ENCODE peak calls at places on chromosomes 16 and 17, in eight cellular contexts. W is IMR-90; J is prostate gland; R is lower lobe of right lung; F is Peyer's patch; K is effector memory CD4-positive, alpha-beta T cell; N is CD4-positive, alpha-beta memory T cell; B is cardiac muscle cell. Z is an unnamed sample.

GRCh38 chr17:69501591-69502468 is 87.3 kb downstream of the MAP2K6 start:
- DNase-seq in J (peak; percentile 34), N (no peak), B (peak; percentile 52), K (no peak), R (no peak), F (peak; percentile 58), W (peak; percentile 90), Z (no peak)

GRCh38 chr17:75601057-75601987 is 13.7 kb downstream of the MYO15B start:
- DNase-seq in J (no peak), K (peak; percentile 38), R (peak; percentile 77), F (peak; percentile 88), W (peak; percentile 5), N (peak; percentile 62), B (peak; percentile 67), Z (peak; percentile 28)

GRCh38 chr16:74437-75318 is 2.2 kb upstream of the RHBDF1 start:
- DNase-seq in K (no peak), W (no peak), N (no peak), B (no peak), J (no peak), F (no peak), R (no peak), Z (no peak)

GRCh38 chr17:740240-741055 is 8.1 kb downstream of the TLCD3A start:
- DNase-seq in F (no peak), N (peak; percentile 66), K (no peak), B (no peak), J (no peak), R (no peak), W (no peak), Z (no peak)

GRCh38 chr16:88706965-88707871 is 915 bp downstream of the CTU2 start:
- DNase-seq in K (no peak), R (no peak), J (no peak), W (no peak), F (no peak), B (no peak), N (no peak), Z (no peak)

GRCh38 chr17:80771612-80772005 is 220.0 kb upstream of the CHMP6 start:
- DNase-seq in F (no peak), K (no peak), B (no peak), W (no peak), N (no peak), R (no peak), J (no peak), Z (no peak)

GRCh38 chr17:77709594-77709993 is 248.9 kb upstream of the TNRC6C start:
- DNase-seq in K (no peak), J (no peak), F (no peak), B (no peak), N (no peak), R (no peak), W (no peak), Z (no peak)

GRCh38 chr17:72336026-72336803 is 215.4 kb downstream of the SOX9 start:
- DNase-seq in F (no peak), K (no peak), W (no peak), J (no peak), R (no peak), B (no peak), N (no peak), Z (no peak)

GRCh38 chr17:74779948-74780400 is 3.8 kb upstream of the NAT9 start:
- DNase-seq in K (peak; percentile 41), F (no peak), W (no peak), J (no peak), N (peak; percentile 87), R (peak; percentile 85), B (no peak), Z (peak; percentile 92)

GRCh38 chr16:25007284-25007984 is 7.7 kb downstream of the ARHGAP17 start:
- DNase-seq in R (no peak), J (no peak), B (no peak), N (no peak), F (no peak), W (peak; percentile 89), K (no peak), Z (no peak)

GRCh38 chr16:87324411-87325275 is 7.5 kb upstream of the C16orf95 start:
- DNase-seq in F (peak; percentile 51), B (peak; percentile 63), J (no peak), N (no peak), W (peak; percentile 10), R (no peak), K (no peak), Z (peak; percentile 50)

GRCh38 chr17:57104461-57105175 is 19.6 kb downstream of the AKAP1 start:
- DNase-seq in B (no peak), J (no peak), W (peak; percentile 58), F (no peak), R (no peak), N (no peak), K (no peak), Z (no peak)

DNA sequence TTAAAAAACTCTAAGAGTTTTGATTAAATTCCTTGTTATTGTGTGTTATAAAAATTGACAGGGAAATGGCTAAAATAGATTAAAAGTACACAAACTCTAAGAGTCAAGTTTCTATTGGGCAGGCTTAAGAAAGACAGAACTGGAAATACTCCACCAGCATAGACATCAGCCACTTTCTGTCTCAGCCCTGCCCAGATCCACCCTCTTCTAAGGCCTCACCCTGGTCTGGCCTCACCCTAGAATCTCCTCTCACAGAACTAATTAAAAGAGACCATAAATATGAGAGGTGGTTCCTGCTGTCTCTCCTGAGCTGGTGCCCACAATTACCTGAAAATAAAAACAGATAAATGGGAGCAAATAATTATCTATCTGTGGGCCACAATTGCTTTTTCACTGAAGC is 1951.0 kb downstream of the TP53TG3F start:
- DNase-seq in R (no peak), J (no peak), W (no peak), F (no peak), N (no peak), B (no peak), K (no peak), Z (no peak)
- H3K9me3 ChIP-seq in R (no peaks in the 10 kb centered on the region), J (no peaks in the 10 kb centered on the region), W (peaks cover 12% of the 10 kb centered on the region), F (no peaks in the 10 kb centered on the region), N (no peaks in the 10 kb centered on the region), B (peaks cover 2% of the 10 kb centered on the region), K (no peaks in the 10 kb centered on the region), Z (peaks cover 9% of the 10 kb centered on the region)

GRCh38 chr17:16286009-16286946 is 67.0 kb downstream of the CENPV start:
- DNase-seq in W (peak; percentile 98), F (peak; percentile 88), B (peak; percentile 88), K (peak; percentile 47), N (peak; percentile 88), R (peak; percentile 90), J (peak; percentile 28), Z (peak; percentile 94)
- H3K4me3 ChIP-seq in W (peak overlapping the region; percentile 5), F (peak overlapping the region; percentile 31), B (no peak overlapping the region), K (peak overlapping the region; percentile 22), N (peak overlapping the region; percentile 19), R (peak overlapping the region; percentile 18), J (no peak overlapping the region), Z (peak overlapping the region; percentile 42)

DNA sequence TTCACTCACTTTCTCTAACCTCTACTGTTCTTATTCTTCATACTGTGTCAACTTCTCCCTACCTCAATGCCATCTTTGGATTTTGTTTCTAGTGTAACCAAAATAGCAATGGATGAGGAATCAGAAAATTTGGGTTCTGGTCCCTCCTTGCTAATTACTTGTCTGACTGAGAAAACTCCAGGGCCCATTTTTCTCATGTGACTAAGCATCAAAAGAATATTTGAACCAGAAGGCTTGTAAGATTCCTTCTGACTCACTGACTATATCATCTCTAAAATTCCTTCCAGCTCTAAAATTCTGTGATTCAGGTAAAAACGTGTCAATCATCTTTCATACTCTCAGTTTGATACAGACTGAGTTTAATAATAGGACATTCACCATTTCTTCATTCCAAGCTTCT is 57.9 kb downstream of the BRIP1 start:
- DNase-seq in F (no peak), J (no peak), N (no peak), W (peak; percentile 74), R (no peak), K (no peak), B (no peak), Z (no peak)
- H3K27ac ChIP-seq in F (no peak overlapping the region), J (no peak overlapping the region), N (no peak overlapping the region), W (no peak overlapping the region), R (no peak overlapping the region), K (no peak overlapping the region), B (no peak overlapping the region), Z (peak overlapping the region; percentile 52)

DNA sequence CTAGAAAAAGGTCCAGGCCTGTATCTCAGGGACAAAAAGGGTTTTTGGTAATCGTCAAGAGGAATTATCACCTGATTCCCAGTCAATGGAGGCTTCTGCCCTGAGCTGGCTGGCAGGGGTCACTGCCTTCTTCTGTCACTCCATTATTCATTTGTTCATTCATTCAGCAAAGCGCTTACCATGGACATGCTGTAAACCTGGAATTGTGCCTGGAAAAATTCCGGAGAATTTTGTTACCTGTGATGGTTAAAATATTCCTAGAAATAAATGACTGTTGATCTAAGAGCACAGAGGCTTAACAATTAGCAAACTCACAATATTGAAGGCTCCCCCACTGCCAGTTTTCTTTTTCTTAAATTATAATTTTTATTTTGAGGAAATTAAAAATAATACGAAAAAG is 212.4 kb downstream of the SHISA9 start:
- DNase-seq in B (no peak), W (no peak), R (no peak), N (no peak), J (no peak), K (no peak), F (no peak), Z (no peak)
- H3K9me3 ChIP-seq in B (no peaks in the 10 kb centered on the region), W (peaks cover 22% of the 10 kb centered on the region), R (no peaks in the 10 kb centered on the region), N (no peaks in the 10 kb centered on the region), J (no peaks in the 10 kb centered on the region), K (no peaks in the 10 kb centered on the region), F (no peaks in the 10 kb centered on the region), Z (no peaks in the 10 kb centered on the region)

GRCh38 chr17:63987616-63988478 is 10.3 kb upstream of the PRR29 start:
- DNase-seq in F (peak; percentile 29), B (no peak), W (no peak), N (no peak), K (no peak), R (no peak), J (no peak), Z (no peak)

GRCh38 chr17:63985387-63986140 is 12.6 kb upstream of the PRR29 start:
- DNase-seq in K (no peak), W (no peak), R (no peak), F (no peak), N (no peak), J (no peak), B (no peak), Z (no peak)

GRCh38 chr17:63988741-63989621 is 9.2 kb upstream of the PRR29 start:
- DNase-seq in F (peak; percentile 44), K (no peak), J (no peak), B (peak; percentile 64), N (peak; percentile 28), W (no peak), R (peak; percentile 45), Z (no peak)

GRCh38 chr17:63984651-63985386 is 12.1 kb upstream of the SCN4A start:
- DNase-seq in F (no peak), J (no peak), R (no peak), K (peak; percentile 47), B (no peak), W (peak; percentile 91), N (peak; percentile 86), Z (peak; percentile 90)

GRCh38 chr17:63986842-63987615 is 11.1 kb upstream of the PRR29 start:
- DNase-seq in J (no peak), K (no peak), W (no peak), N (no peak), R (no peak), B (peak; percentile 38), F (peak; percentile 37), Z (peak; percentile 30)
- H3K4me3 ChIP-seq in J (no peak overlapping the region), K (no peak overlapping the region), W (no peak overlapping the region), N (no peak overlapping the region), R (no peak overlapping the region), B (no peak overlapping the region), F (no peak overlapping the region), Z (no peak overlapping the region)

DNA sequence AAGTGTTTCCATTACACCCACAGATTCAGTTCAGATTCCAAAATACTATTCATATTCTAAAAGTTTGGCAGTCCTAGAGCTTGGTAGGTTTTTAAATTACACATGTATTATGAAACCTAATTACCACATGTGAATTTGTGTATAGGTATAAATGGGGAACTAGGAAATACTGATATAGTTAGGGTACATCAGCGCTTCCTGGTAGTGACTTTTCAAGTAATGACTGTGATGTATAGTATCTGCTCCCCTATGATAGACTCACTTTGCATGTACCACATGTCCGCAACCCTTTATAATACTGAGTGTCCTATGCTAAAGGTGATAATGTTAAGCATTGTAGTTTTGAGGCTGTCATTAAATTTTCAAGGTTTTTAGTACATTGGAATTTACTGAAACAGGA is 22.9 kb downstream of the CDK12 start:
- DNase-seq in K (no peak), W (no peak), J (no peak), N (no peak), B (no peak), F (no peak), R (no peak), Z (no peak)
- H3K27ac ChIP-seq in K (no peak overlapping the region), W (no peak overlapping the region), J (no peak overlapping the region), N (no peak overlapping the region), B (no peak overlapping the region), F (no peak overlapping the region), R (no peak overlapping the region), Z (no peak overlapping the region)

Z was measured in CD4-positive, CD25-positive, alpha-beta regulatory T cell.